ENCODE peak calls at places on chromosomes 12 and 14, in nine cellular contexts. F is EL, P is LHCN-M2, N is breast epithelium, S is astrocyte of the cerebellum, O is NCI-H146, Q is D341Med, X is AG10803, G is RPMI7951. C is an unnamed sample.

GRCh38 chr14:67442139-67442906 is 30.4 kb upstream of the PLEK2 start:
- DNase-seq in F (no peak), P (no peak), N (no peak), S (no peak), O (no peak), Q (no peak), X (no peak), G (no peak), C (no peak)

GRCh38 chr12:110921262-110921661 is 883 bp upstream of the MYL2 start:
- DNase-seq in F (peak), P (peak), N (no peak), S (peak), O (no peak), Q (no peak), X (no peak), G (peak), C (no peak)

GRCh38 chr14:96037891-96038557 is 1.1 kb upstream of the C14orf132 start:
- DNase-seq in F (peak), P (peak), N (peak), S (no peak), O (peak), Q (peak), X (peak), G (peak), C (peak)

GRCh38 chr14:39266589-39266870 is 32.8 kb downstream of the MIA2 start:
- DNase-seq in F (peak), P (no peak), N (peak), S (no peak), O (peak), Q (peak), X (no peak), G (peak), C (no peak)

GRCh38 chr14:101360045-101360931 is 201.0 kb upstream of the DIO3 start:
- DNase-seq in F (no peak), P (no peak), N (peak), S (no peak), O (no peak), Q (no peak), X (no peak), G (no peak), C (no peak)

GRCh38 chr14:103520657-103521437 is 1.8 kb downstream of the CKB start:
- DNase-seq in F (peak), P (peak), N (peak), S (no peak), O (peak), Q (peak), X (peak), G (peak), C (peak)

GRCh38 chr14:38108681-38109080 is 99.0 kb upstream of the SSTR1 start:
- DNase-seq in F (peak), P (peak), N (no peak), S (no peak), O (no peak), Q (no peak), X (peak), G (no peak), C (no peak)

GRCh38 chr12:117685115-117685926 is 283.5 kb downstream of the KSR2 start:
- DNase-seq in F (peak), P (peak), N (peak), S (peak), O (peak), Q (no peak), X (peak), G (peak), C (peak)

GRCh38 chr14:24092960-24093900 is 881 bp upstream of the PCK2 start:
- DNase-seq in F (no peak), P (no peak), N (no peak), S (no peak), O (no peak), Q (no peak), X (no peak), G (no peak), C (no peak)

GRCh38 chr14:59582845-59583509 is 6.4 kb upstream of the CCDC175 start:
- DNase-seq in F (no peak), P (no peak), N (no peak), S (no peak), O (no peak), Q (peak), X (no peak), G (no peak), C (no peak)

GRCh38 chr14:90426663-90427062 is 29.8 kb downstream of the CALM1 start:
- DNase-seq in F (no peak), P (no peak), N (no peak), S (no peak), O (no peak), Q (no peak), X (no peak), G (peak), C (no peak)

GRCh38 chr12:63093711-63094110 is 57.3 kb downstream of the AVPR1A start:
- DNase-seq in F (peak), P (no peak), N (no peak), S (no peak), O (no peak), Q (no peak), X (no peak), G (no peak), C (no peak)

GRCh38 chr12:23751641-23752040 is 197.8 kb downstream of the SOX5 start:
- DNase-seq in F (no peak), P (no peak), N (no peak), S (no peak), O (no peak), Q (no peak), X (no peak), G (no peak), C (no peak)

GRCh38 chr14:34714320-34715107 is at the start of gene CFL2:
- DNase-seq in F (peak), P (peak), N (peak), S (no peak), O (peak), Q (peak), X (peak), G (peak), C (peak)

GRCh38 chr14:77212933-77213656 is 31.5 kb downstream of the TMEM63C start:
- DNase-seq in F (peak), P (no peak), N (no peak), S (no peak), O (peak), Q (peak), X (no peak), G (peak), C (peak)

GRCh38 chr14:60862283-60862682 is 118.6 kb downstream of the TRMT5 start:
- DNase-seq in F (no peak), P (peak), N (peak), S (no peak), O (no peak), Q (no peak), X (peak), G (no peak), C (no peak)

GRCh38 chr14:29865299-29865698 is 62.3 kb downstream of the PRKD1 start:
- DNase-seq in F (no peak), P (no peak), N (no peak), S (no peak), O (no peak), Q (no peak), X (peak), G (peak), C (no peak)

GRCh38 chr14:74947353-74948227 is 7.8 kb downstream of the PGF start:
- DNase-seq in F (no peak), P (no peak), N (no peak), S (no peak), O (no peak), Q (no peak), X (no peak), G (no peak), C (no peak)

GRCh38 chr12:14239350-14239934 is 126.0 kb upstream of the ATF7IP start:
- DNase-seq in F (peak), P (peak), N (peak), S (no peak), O (peak), Q (peak), X (peak), G (peak), C (peak)

GRCh38 chr12:47097276-47097896 is 17.6 kb upstream of the AMIGO2 start:
- DNase-seq in F (peak), P (no peak), N (no peak), S (no peak), O (no peak), Q (no peak), X (peak), G (peak), C (no peak)

GRCh38 chr12:12562016-12562483 is 613 bp downstream of the DUSP16 start:
- DNase-seq in F (peak), P (no peak), N (no peak), S (no peak), O (peak), Q (peak), X (peak), G (peak), C (peak)

GRCh38 chr12:63900922-63901793 is 56.7 kb downstream of the SRGAP1 start:
- DNase-seq in F (no peak), P (no peak), N (no peak), S (no peak), O (no peak), Q (no peak), X (no peak), G (no peak), C (no peak)

GRCh38 chr14:90521121-90521929 is 124.5 kb downstream of the CALM1 start:
- DNase-seq in F (no peak), P (no peak), N (no peak), S (peak), O (peak), Q (peak), X (no peak), G (peak), C (no peak)

GRCh38 chr12:1421091-1421902 is 173.1 kb downstream of the FBXL14 start:
- DNase-seq in F (no peak), P (no peak), N (no peak), S (no peak), O (no peak), Q (no peak), X (no peak), G (no peak), C (no peak)